ENCODE peak calls at places on chromosomes 13 and 19, in nine cellular contexts. T, L, G, E, A, O, F, D and I are unnamed samples.

GRCh38 chr19:13887529-13887928 is 10.6 kb downstream of the NANOS3 start:
- DNase-seq in D (no peak), O (no peak), A (no peak), G (no peak), E (no peak), F (peak; percentile 67), T (no peak), L (peak; percentile 36), I (no peak)

GRCh38 chr13:86974995-86975328 is 696.2 kb upstream of the SLITRK5 start:
- DNase-seq in E (no peak), G (no peak), O (no peak), D (peak; percentile 2), F (no peak), A (no peak), T (peak; percentile 46), L (no peak), I (peak; percentile 35)

GRCh38 chr13:88022826-88023225 is 351.7 kb downstream of the SLITRK5 start:
- DNase-seq in L (no peak), A (no peak), T (no peak), G (no peak), D (no peak), F (no peak), O (no peak), E (no peak), I (no peak)

GRCh38 chr13:30569901-30570576 is 47.7 kb upstream of the USPL1 start:
- DNase-seq in G (no peak), L (peak; percentile 99), T (no peak), F (peak; percentile 85), O (peak; percentile 66), A (peak; percentile 85), D (peak; percentile 49), E (peak; percentile 79), I (peak; percentile 17)

GRCh38 chr13:80894930-80895329 is 554.0 kb upstream of the SPRY2 start:
- DNase-seq in F (no peak), T (no peak), L (no peak), D (no peak), E (no peak), A (no peak), O (no peak), G (no peak), I (no peak)

GRCh38 chr13:21638319-21639282 is 32.3 kb upstream of the FGF9 start:
- DNase-seq in T (no peak), D (peak; percentile 34), O (no peak), G (no peak), E (peak; percentile 56), L (no peak), F (no peak), A (peak; percentile 33), I (peak; percentile 49)

GRCh38 chr13:50195045-50195444 is 179.8 kb downstream of the KCNRG start:
- DNase-seq in A (no peak), O (no peak), F (no peak), T (no peak), G (no peak), L (no peak), D (no peak), E (no peak), I (no peak)

GRCh38 chr13:95275322-95276118 is 25.7 kb downstream of the ABCC4 start:
- DNase-seq in O (no peak), E (peak; percentile 38), T (no peak), L (peak; percentile 67), G (no peak), A (no peak), D (no peak), F (peak; percentile 80), I (no peak)

GRCh38 chr13:37755349-37755748 is 114.2 kb downstream of the TRPC4 start:
- DNase-seq in A (no peak), D (no peak), T (no peak), G (no peak), O (no peak), F (no peak), L (no peak), E (no peak), I (no peak)

DNA sequence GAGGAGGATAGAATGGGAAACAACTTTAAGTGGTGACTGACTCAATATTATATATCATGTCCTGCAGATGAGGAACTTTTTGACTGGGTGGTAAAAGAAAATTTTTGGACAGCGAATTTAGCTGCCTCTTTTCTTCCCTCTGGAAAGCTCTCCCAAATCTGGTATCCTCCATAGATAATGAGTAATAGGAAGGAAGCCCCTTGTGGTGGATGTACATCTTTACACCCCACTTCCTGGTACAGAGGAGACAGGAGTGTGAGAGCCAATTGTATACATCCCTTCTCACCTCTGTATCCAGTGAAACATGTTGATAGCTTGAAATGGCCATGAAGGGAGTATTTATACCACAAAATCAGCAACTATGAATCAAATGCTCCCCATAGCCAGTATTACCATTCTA is 17.2 kb upstream of the TDRD3 start:
- DNase-seq in L (no peak), A (no peak), E (no peak), T (peak; percentile 36), D (no peak), G (no peak), O (no peak), F (no peak), I (peak; percentile 36)
- TF ChIP-seq EZH2 in L (no peak), A (no peak), E (no peak), T (no peak), D (no peak), G (no peak), O (no peak), F (no peak), I (no peak)

DNA sequence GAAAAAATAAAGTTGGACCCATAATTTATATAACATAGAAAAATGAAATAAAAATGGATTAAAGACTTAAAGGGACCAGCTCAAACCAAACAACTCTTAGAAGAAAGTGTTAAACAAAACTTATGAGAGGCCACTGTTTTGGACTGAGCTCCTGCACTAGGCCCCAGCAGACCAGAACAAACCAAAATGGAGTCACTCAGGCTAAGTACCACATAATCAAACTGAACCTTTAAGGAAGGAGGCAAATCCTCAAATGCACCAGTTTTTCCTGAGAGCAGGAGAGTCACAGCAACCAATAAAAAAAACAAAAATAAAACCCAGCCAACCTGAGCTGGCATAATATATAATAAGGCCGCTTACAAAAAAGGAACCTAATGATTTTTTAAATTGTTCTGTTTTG is 10.3 kb upstream of the OR10H1 start:
- DNase-seq in T (no peak), E (no peak), G (no peak), F (no peak), L (no peak), A (no peak), D (no peak), O (no peak), I (no peak)
- TF ChIP-seq EZH2 in T (no peak), E (no peak), G (no peak), F (no peak), L (no peak), A (no peak), D (no peak), O (no peak), I (no peak)

DNA sequence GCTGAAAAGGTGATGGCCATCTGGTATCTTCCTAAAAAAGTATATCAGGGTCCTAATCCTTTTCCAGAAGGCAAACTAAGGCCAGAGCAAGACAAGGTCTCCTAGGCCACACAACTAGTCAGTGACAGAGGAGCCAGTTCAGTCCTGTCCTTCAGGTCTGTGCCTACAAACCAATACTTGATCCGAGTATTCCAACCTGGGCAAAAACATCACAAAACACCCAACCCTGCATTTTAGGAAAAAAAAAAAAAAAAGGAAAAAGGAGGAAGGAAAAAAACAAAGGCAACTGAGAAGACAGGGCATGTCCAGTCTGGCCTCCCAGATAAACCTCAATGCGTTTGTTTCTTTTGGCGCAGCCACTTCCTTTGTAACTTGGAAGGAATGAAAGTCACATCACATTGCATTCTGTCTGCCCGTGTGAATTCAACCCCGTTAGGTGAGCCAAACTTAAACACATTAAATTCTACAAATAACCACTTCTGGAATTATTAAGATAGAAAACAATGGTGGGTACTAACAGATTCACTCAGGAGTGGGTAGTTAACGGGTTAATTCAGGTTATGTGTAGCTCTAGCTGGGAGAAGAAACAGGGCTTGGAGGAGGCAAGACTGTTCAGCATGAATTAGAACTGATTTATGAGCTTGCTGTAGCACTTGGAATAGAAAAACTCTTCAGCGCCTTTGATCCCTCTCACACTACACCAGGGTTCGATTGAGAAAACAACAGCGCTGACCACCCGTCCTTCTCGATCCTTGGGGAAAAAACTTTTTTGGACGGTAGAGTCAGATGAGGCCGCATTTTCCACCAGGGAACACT is 43.0 kb upstream of the HNRNPA1L2 start:
- DNase-seq in E (no peak), L (peak; percentile 82), G (no peak), D (no peak), T (peak; percentile 23), F (no peak), A (no peak), O (no peak), I (no peak)
- TF ChIP-seq EZH2 in E (no peak), L (no peak), G (no peak), D (no peak), T (no peak), F (no peak), A (no peak), O (no peak), I (no peak)

GRCh38 chr13:27967736-27968315 is 1.3 kb downstream of the CDX2 start:
- DNase-seq in O (no peak), A (no peak), D (no peak), E (no peak), G (no peak), F (no peak), L (no peak), T (peak; percentile 47), I (peak; percentile 49)
- TF ChIP-seq EZH2 in O (no peak), A (peak; percentile 80), D (no peak), E (no peak), G (no peak), F (no peak), L (peak; percentile 76), T (no peak), I (peak; percentile 75)

DNA sequence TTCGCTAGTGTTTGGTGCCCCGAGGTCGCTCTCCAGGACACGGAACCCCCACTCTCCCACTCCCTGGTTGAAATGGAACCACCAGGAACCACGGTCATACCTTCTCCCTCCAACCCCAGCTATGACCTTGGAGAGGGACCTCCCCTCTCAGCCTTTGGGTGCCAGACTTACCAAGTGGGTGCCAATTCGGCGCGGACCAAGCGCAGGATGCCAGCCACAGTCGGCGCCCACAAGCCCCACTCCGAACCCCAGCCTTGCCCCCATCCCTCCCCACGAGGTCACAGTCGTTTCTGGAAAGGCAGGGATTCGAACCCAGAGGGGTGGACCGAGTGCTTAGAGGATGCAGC is 910 bp downstream of the PDE4C start:
- DNase-seq in O (no peak), L (no peak), E (no peak), D (no peak), F (no peak), G (no peak), A (no peak), T (no peak), I (no peak)
- TF ChIP-seq EZH2 in O (no peak), L (peak; percentile 30), E (peak; percentile 19), D (no peak), F (no peak), G (no peak), A (peak; percentile 70), T (peak; percentile 89), I (peak; percentile 24)

DNA sequence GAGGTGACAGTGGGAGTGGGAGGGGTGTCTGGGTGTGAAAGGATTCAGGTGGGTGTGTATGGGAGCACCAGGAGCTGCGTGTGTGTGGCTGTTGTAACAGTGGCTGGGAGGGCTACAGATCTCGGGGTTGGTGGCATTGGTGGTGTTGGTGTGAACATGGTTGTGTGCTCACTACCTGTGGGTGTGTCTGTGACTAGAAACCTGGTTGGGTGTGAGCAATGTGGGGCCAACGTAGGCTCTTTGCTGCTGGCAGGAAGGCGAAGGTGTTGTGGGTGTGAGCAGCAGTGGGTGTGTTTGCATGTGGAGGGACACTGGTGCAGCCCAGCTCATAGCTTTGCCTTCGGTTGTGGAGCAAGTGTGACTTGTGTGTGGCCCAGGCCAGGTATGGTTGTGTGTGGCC is 3.7 kb upstream of the NR2C2AP start:
- DNase-seq in A (no peak), D (no peak), G (no peak), O (no peak), E (no peak), T (no peak), L (no peak), F (no peak), I (no peak)
- TF ChIP-seq EZH2 in A (no peak), D (no peak), G (no peak), O (no peak), E (no peak), T (no peak), L (no peak), F (no peak), I (no peak)